ENCODE peak calls at places on chromosomes 2 and 18, in seven cellular contexts. X is colonic mucosa, M is tibial artery, G is HepG2, C is lower lobe of right lung, S is BE2C, B is left ventricle myocardium inferior. V is an unnamed sample.
A peak's percentile ranks its signal among the peaks of the same experiment; 100 is the strongest.

GRCh38 chr2:69345434-69345833 is 41.6 kb downstream of the GFPT1 start:
- DNase-seq in G (peak; percentile 9), B (no peak), C (no peak), X (no peak), M (no peak), S (no peak), V (no peak)

GRCh38 chr2:16130541-16130880 is 190.2 kb downstream of the MYCN start:
- DNase-seq in C (no peak), S (no peak), B (no peak), G (no peak), M (no peak), X (no peak), V (no peak)

GRCh38 chr2:160652236-160652635 is 158.6 kb upstream of the RBMS1 start:
- DNase-seq in M (peak; percentile 65), B (peak; percentile 19), C (peak; percentile 58), G (no peak), S (no peak), X (peak; percentile 34), V (peak; percentile 46)

GRCh38 chr2:18918280-18918679 is 328.9 kb upstream of the NT5C1B start:
- DNase-seq in G (no peak), S (no peak), B (no peak), C (no peak), X (no peak), M (no peak), V (no peak)

GRCh38 chr18:78169487-78169886 is 810.1 kb upstream of the SALL3 start:
- DNase-seq in S (no peak), C (no peak), B (no peak), X (no peak), M (no peak), G (no peak), V (no peak)

GRCh38 chr2:34001557-34001956 is 402.5 kb upstream of the FAM98A start:
- DNase-seq in M (no peak), B (no peak), S (no peak), X (no peak), C (no peak), G (no peak), V (no peak)

GRCh38 chr2:66362651-66363050 is 72.3 kb upstream of the MEIS1 start:
- DNase-seq in B (no peak), C (no peak), M (no peak), X (no peak), S (no peak), G (no peak), V (no peak)

GRCh38 chr2:234003972-234004617 is 46.4 kb upstream of the SPP2 start:
- DNase-seq in C (no peak), X (no peak), M (no peak), S (no peak), B (no peak), G (no peak), V (no peak)

GRCh38 chr2:30684546-30684945 is 122.7 kb downstream of the CAPN13 start:
- DNase-seq in G (no peak), C (no peak), B (no peak), S (no peak), X (no peak), M (no peak), V (no peak)

GRCh38 chr2:143397886-143398614 is 268.8 kb downstream of the ARHGAP15 start:
- DNase-seq in B (no peak), X (no peak), S (no peak), G (no peak), M (no peak), C (no peak), V (no peak)

GRCh38 chr18:27616324-27616723 is 431.2 kb upstream of the CHST9 start:
- DNase-seq in S (no peak), X (no peak), B (no peak), G (no peak), M (no peak), C (no peak), V (no peak)

GRCh38 chr2:2050321-2050905 is 280.7 kb downstream of the MYT1L start:
- DNase-seq in B (no peak), S (no peak), G (no peak), C (no peak), X (no peak), M (no peak), V (no peak)

GRCh38 chr2:54590216-54590961 is 133.1 kb upstream of the EML6 start:
- DNase-seq in M (no peak), G (no peak), X (no peak), S (no peak), B (no peak), C (no peak), V (no peak)

GRCh38 chr18:8800876-8801262 is 95.5 kb downstream of the MTCL1 start:
- DNase-seq in C (no peak), S (no peak), X (no peak), M (no peak), B (no peak), G (no peak), V (no peak)

GRCh38 chr18:45054595-45054994 is 373.9 kb downstream of the SETBP1 start:
- DNase-seq in G (no peak), X (no peak), C (no peak), M (no peak), B (no peak), S (no peak), V (no peak)

GRCh38 chr18:389658-390357 is 110.7 kb downstream of the COLEC12 start:
- DNase-seq in M (no peak), B (no peak), G (no peak), S (no peak), C (no peak), X (no peak), V (no peak)

GRCh38 chr18:36769611-36770314 is 59.0 kb downstream of the TPGS2 start:
- DNase-seq in G (peak; percentile 10), X (no peak), M (no peak), B (no peak), C (peak; percentile 55), S (peak; percentile 46), V (no peak)

GRCh38 chr2:160292225-160292624 is 92.2 kb upstream of the ITGB6 start:
- DNase-seq in B (no peak), S (no peak), G (peak; percentile 15), C (no peak), X (no peak), M (no peak), V (no peak)

GRCh38 chr2:19003554-19003953 is 354.9 kb downstream of the OSR1 start:
- DNase-seq in C (no peak), X (no peak), M (no peak), S (no peak), G (no peak), B (no peak), V (no peak)

GRCh38 chr2:13550832-13551231 is 834.1 kb downstream of the TRIB2 start:
- DNase-seq in X (no peak), B (no peak), G (no peak), C (no peak), S (no peak), M (no peak), V (no peak)

GRCh38 chr2:181036848-181037603 is 56.6 kb downstream of the UBE2E3 start:
- DNase-seq in G (no peak), M (no peak), X (no peak), C (no peak), S (no peak), B (no peak), V (no peak)

GRCh38 chr2:12728221-12728777 is 11.6 kb downstream of the TRIB2 start:
- DNase-seq in C (no peak), G (no peak), B (no peak), X (no peak), M (no peak), S (no peak), V (no peak)

DNA sequence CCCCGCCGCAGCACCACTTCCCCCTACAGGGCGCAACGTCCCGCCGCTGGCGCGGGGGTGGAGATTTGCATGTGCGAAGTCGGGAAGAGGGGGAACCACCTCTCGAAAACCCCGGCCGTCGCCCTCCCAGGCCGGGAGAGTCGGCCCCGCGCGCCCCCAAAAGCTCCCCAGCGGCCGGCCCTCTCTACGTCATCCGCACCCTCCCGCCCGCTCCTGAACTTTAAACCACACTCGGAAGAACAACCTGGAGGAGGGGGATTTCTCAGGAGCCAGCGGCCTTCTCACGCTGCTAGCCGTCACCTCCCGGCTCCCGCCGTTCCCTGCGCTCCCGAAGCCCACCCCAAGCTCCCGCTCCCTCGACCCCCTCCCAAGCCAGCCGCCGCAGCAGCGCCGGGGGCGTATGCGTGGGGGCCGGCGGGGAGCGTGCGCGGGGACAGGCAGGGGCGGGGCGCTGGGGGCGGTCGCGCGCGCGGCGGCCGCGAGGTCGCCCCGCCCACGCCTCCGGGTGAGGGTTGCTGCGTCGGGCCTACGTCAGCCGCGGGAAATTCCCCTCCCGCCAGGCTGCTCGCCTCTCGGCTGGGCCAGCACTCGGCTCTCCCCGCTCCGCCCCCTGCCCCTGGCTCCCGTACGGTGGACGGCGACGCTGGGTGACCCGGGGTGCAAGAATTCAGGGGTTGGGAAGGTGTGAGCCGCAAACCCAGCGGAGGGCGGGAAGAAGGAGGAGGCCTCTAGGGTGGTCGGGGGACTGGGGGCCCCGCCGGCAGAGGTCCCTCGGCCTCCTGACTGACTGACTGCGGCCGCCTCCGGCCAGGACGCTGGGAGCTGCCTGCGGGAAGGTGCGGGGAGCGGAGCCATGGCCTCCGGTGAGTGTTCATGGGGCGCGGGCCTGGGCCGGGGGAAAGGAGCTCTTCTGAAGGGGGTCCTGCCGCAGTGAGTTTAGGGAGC is at the start of gene REL:
- DNase-seq in C (peak; percentile 96), S (peak; percentile 85), G (peak; percentile 83), X (peak; percentile 92), M (peak; percentile 84), B (peak; percentile 93), V (peak; percentile 99)
- TF ChIP-seq CTCF in C (peak; percentile 24), S (peak; percentile 10), G (peak; percentile 41), X (no peak), M (peak; percentile 12), B (peak; percentile 35), V (no peak)

DNA sequence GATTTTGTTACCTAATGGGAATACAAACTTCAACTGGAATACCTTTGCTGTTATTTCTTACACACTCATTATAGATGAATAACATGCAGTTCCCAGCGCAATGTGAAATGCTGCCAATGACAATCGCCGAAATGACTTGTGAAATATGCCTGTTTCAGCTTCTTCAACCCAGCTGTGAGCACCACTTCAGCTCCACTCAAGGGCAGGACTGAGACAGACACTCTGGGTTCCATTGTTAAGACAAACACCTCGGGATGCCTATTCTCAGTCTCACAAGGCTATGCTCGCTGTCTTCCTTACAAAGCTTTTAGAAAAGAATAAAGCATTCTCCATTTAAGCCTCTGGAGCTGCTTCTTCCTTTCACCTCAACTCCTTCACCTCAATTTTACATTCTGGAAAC is 4.3 kb downstream of the CBLN2 start:
- DNase-seq in G (no peak), C (no peak), B (no peak), S (no peak), M (no peak), X (no peak), V (no peak)
- H3K27me3 ChIP-seq in G (peaks cover 1% of the 10 kb centered on the region), C (peaks cover 35% of the 10 kb centered on the region), B (peaks cover 78% of the 10 kb centered on the region), S (peaks cover 27% of the 10 kb centered on the region), M (peaks cover 34% of the 10 kb centered on the region), X (peaks cover 21% of the 10 kb centered on the region), V (peaks cover 38% of the 10 kb centered on the region)

DNA sequence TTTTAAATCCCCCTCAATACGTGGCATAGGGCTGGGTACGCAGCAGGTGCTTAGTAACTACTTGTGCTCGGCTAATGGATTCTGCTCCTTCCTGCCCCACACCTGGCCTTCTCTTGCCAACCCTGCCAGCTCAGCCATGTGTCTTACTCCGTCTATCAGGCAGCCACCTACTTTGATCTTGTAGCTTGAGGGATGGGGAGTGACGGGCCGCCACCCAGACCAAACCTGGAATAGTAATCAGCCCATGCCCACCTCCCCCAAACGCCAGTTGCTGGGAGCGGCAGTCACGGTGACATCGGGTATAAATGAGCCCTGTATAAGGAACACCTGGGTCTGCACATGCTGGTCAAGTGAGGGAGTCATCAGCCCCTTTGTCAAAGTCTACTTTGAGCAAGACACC is 106.8 kb upstream of the MCFD2 start:
- DNase-seq in C (no peak), G (no peak), X (no peak), B (no peak), S (no peak), M (no peak), V (no peak)
- H3K4me1 ChIP-seq in C (no peaks in the 10 kb centered on the region), G (peaks cover 10% of the 10 kb centered on the region), X (no peaks in the 10 kb centered on the region), B (peaks cover 77% of the 10 kb centered on the region), S (peaks cover 10% of the 10 kb centered on the region), M (peaks cover 76% of the 10 kb centered on the region), V (no peaks in the 10 kb centered on the region)

GRCh38 chr2:36812196-36812595 is 115.7 kb downstream of the VIT start:
- DNase-seq in C (no peak), S (no peak), B (no peak), M (no peak), G (peak; percentile 35), X (no peak), V (no peak)
- TF ChIP-seq CTCF in C (no peak), S (peak; percentile 34), B (no peak), M (no peak), G (peak; percentile 70), X (no peak), V (no peak)

V was measured in left lung.